ENCODE peak calls at places on chromosomes 6 and 20, in five cellular contexts. One of them, this sample, is unnamed.

GRCh38 chr20:62925420-62926228 is 681 bp downstream of the DIDO1 start:
- DNase-seq in Caki2: peak
- DNase-seq in activated CD4-positive, alpha-beta T cell treated with anti-CD3 and anti-CD28 coated beads for 1 hour: no peak
- DNase-seq in fibroblast of pulmonary artery: peak
- DNase-seq in islet precursor cell: no peak
- DNase-seq in this sample: peak

GRCh38 chr6:38436726-38437465 is 202.8 kb downstream of the BTBD9 start:
- DNase-seq in fibroblast of pulmonary artery: peak
- DNase-seq in Caki2: no peak
- DNase-seq in islet precursor cell: no peak
- DNase-seq in activated CD4-positive, alpha-beta T cell treated with anti-CD3 and anti-CD28 coated beads for 1 hour: no peak
- DNase-seq in this sample: no peak

GRCh38 chr6:116389357-116389756 is 18.6 kb downstream of the DSE start:
- DNase-seq in Caki2: no peak
- DNase-seq in activated CD4-positive, alpha-beta T cell treated with anti-CD3 and anti-CD28 coated beads for 1 hour: no peak
- DNase-seq in fibroblast of pulmonary artery: no peak
- DNase-seq in islet precursor cell: no peak
- DNase-seq in this sample: no peak

GRCh38 chr6:39961178-39961577 is 26.9 kb upstream of the MOCS1 start:
- DNase-seq in activated CD4-positive, alpha-beta T cell treated with anti-CD3 and anti-CD28 coated beads for 1 hour: no peak
- DNase-seq in islet precursor cell: no peak
- DNase-seq in fibroblast of pulmonary artery: peak
- DNase-seq in Caki2: no peak
- DNase-seq in this sample: no peak

GRCh38 chr20:54221383-54221782 is 13.5 kb downstream of the PFDN4 start:
- DNase-seq in activated CD4-positive, alpha-beta T cell treated with anti-CD3 and anti-CD28 coated beads for 1 hour: no peak
- DNase-seq in Caki2: no peak
- DNase-seq in fibroblast of pulmonary artery: peak
- DNase-seq in islet precursor cell: no peak
- DNase-seq in this sample: no peak

GRCh38 chr6:1640476-1640875 is 30.8 kb downstream of the FOXC1 start:
- DNase-seq in islet precursor cell: no peak
- DNase-seq in Caki2: no peak
- DNase-seq in fibroblast of pulmonary artery: no peak
- DNase-seq in activated CD4-positive, alpha-beta T cell treated with anti-CD3 and anti-CD28 coated beads for 1 hour: no peak
- DNase-seq in this sample: no peak

GRCh38 chr6:139137716-139138115 is 2.8 kb downstream of the HECA start:
- DNase-seq in activated CD4-positive, alpha-beta T cell treated with anti-CD3 and anti-CD28 coated beads for 1 hour: no peak
- DNase-seq in fibroblast of pulmonary artery: no peak
- DNase-seq in Caki2: no peak
- DNase-seq in islet precursor cell: no peak
- DNase-seq in this sample: no peak

GRCh38 chr6:159633196-159633595 is 59.8 kb downstream of the SOD2 start:
- DNase-seq in Caki2: no peak
- DNase-seq in activated CD4-positive, alpha-beta T cell treated with anti-CD3 and anti-CD28 coated beads for 1 hour: no peak
- DNase-seq in islet precursor cell: no peak
- DNase-seq in fibroblast of pulmonary artery: peak
- DNase-seq in this sample: peak

GRCh38 chr20:57173041-57173440 is 93.4 kb downstream of the BMP7 start:
- DNase-seq in fibroblast of pulmonary artery: no peak
- DNase-seq in islet precursor cell: no peak
- DNase-seq in Caki2: no peak
- DNase-seq in activated CD4-positive, alpha-beta T cell treated with anti-CD3 and anti-CD28 coated beads for 1 hour: no peak
- DNase-seq in this sample: no peak

GRCh38 chr6:23174781-23175361 is 605.5 kb downstream of the HDGFL1 start:
- DNase-seq in fibroblast of pulmonary artery: peak
- DNase-seq in Caki2: peak
- DNase-seq in islet precursor cell: no peak
- DNase-seq in activated CD4-positive, alpha-beta T cell treated with anti-CD3 and anti-CD28 coated beads for 1 hour: no peak
- DNase-seq in this sample: no peak

GRCh38 chr20:51193066-51193772 is 170.3 kb upstream of the KCNG1 start:
- DNase-seq in fibroblast of pulmonary artery: peak
- DNase-seq in islet precursor cell: peak
- DNase-seq in Caki2: no peak
- DNase-seq in activated CD4-positive, alpha-beta T cell treated with anti-CD3 and anti-CD28 coated beads for 1 hour: no peak
- DNase-seq in this sample: no peak

GRCh38 chr6:5061152-5061551 is 24.0 kb upstream of the PPP1R3G start:
- DNase-seq in fibroblast of pulmonary artery: peak
- DNase-seq in Caki2: no peak
- DNase-seq in islet precursor cell: no peak
- DNase-seq in activated CD4-positive, alpha-beta T cell treated with anti-CD3 and anti-CD28 coated beads for 1 hour: no peak
- DNase-seq in this sample: no peak

GRCh38 chr6:150445486-150445885 is 76.7 kb downstream of the IYD start:
- DNase-seq in Caki2: no peak
- DNase-seq in activated CD4-positive, alpha-beta T cell treated with anti-CD3 and anti-CD28 coated beads for 1 hour: no peak
- DNase-seq in fibroblast of pulmonary artery: no peak
- DNase-seq in islet precursor cell: no peak
- DNase-seq in this sample: no peak